ENCODE peak calls at places on chromosomes 3 and 15, in five cellular contexts. O is neural progenitor cell, U is fibroblast of the conjunctiva, G is HCEC 1CT, V is posterior cingulate gyrus. A is an unnamed sample.

GRCh38 chr3:194137314-194138097 is 1.6 kb downstream of the HES1 start:
- DNase-seq in O (peak), U (no peak), G (no peak), V (no peak), A (peak)

GRCh38 chr15:30933293-30933692 is 29.6 kb downstream of the FAN1 start:
- DNase-seq in O (no peak), U (no peak), G (no peak), V (no peak), A (no peak)

GRCh38 chr15:32802296-32802936 is 84.6 kb downstream of the GREM1 start:
- DNase-seq in O (no peak), U (peak), G (peak), V (no peak), A (peak)

GRCh38 chr15:33985287-33985686 is 17.0 kb downstream of the CHRM5 start:
- DNase-seq in O (peak), U (peak), G (peak), V (no peak), A (peak)

GRCh38 chr3:28050895-28051294 is 190.5 kb upstream of the CMC1 start:
- DNase-seq in O (no peak), U (no peak), G (peak), V (no peak), A (peak)

GRCh38 chr3:14788644-14789043 is 30.1 kb upstream of the FGD5 start:
- DNase-seq in O (no peak), U (no peak), G (no peak), V (no peak), A (no peak)

GRCh38 chr3:21226086-21226485 is 524.9 kb downstream of the ZNF385D start:
- DNase-seq in O (no peak), U (no peak), G (no peak), V (no peak), A (no peak)

GRCh38 chr3:11212301-11212613 is 58.0 kb downstream of the HRH1 start:
- DNase-seq in O (no peak), U (no peak), G (peak), V (no peak), A (peak)

GRCh38 chr15:48415036-48415886 is 84.0 kb downstream of the DUT start:
- DNase-seq in O (no peak), U (no peak), G (no peak), V (no peak), A (peak)

GRCh38 chr3:14518893-14519292 is 21.2 kb downstream of the GRIP2 start:
- DNase-seq in O (no peak), U (no peak), G (no peak), V (no peak), A (no peak)

GRCh38 chr3:194150252-194150934 is 14.4 kb downstream of the HES1 start:
- DNase-seq in O (no peak), U (no peak), G (no peak), V (no peak), A (no peak)

GRCh38 chr3:143063018-143063417 is 56.6 kb upstream of the CHST2 start:
- DNase-seq in O (no peak), U (no peak), G (peak), V (no peak), A (peak)

GRCh38 chr3:13276438-13277129 is 143.5 kb downstream of the NUP210 start:
- DNase-seq in O (no peak), U (no peak), G (no peak), V (no peak), A (no peak)

GRCh38 chr15:45183511-45183910 is 4.3 kb downstream of the SHF start:
- DNase-seq in O (no peak), U (no peak), G (no peak), V (no peak), A (no peak)

GRCh38 chr3:188641076-188641475 is 487.1 kb downstream of the LPP start:
- DNase-seq in O (no peak), U (no peak), G (no peak), V (no peak), A (no peak)

GRCh38 chr15:68310811-68311463 is 33.4 kb downstream of the FEM1B start:
- DNase-seq in O (no peak), U (no peak), G (no peak), V (no peak), A (no peak)

GRCh38 chr15:42349178-42349577 is 10.1 kb upstream of the CAPN3 start:
- DNase-seq in O (no peak), U (no peak), G (peak), V (no peak), A (peak)

GRCh38 chr3:66253790-66254620 is 33.2 kb downstream of the SLC25A26 start:
- DNase-seq in O (peak), U (peak), G (peak), V (no peak), A (peak)

GRCh38 chr3:121883507-121883906 is 10.7 kb upstream of the SLC15A2 start:
- DNase-seq in O (peak), U (peak), G (peak), V (no peak), A (peak)

GRCh38 chr3:155605571-155605970 is 139.3 kb downstream of the PLCH1 start:
- DNase-seq in O (no peak), U (no peak), G (no peak), V (no peak), A (no peak)